ENCODE peak calls at places on chromosomes 16 and 17, in five cellular contexts. H is Peyer's patch, L is suprapubic skin, Z is left ventricle myocardium inferior, E is RWPE1. O is an unnamed sample.

GRCh38 chr17:66507103-66507923 is 204.9 kb downstream of the PRKCA start:
- DNase-seq in L (no peak), H (no peak), Z (no peak), E (peak), O (no peak)

GRCh38 chr16:68873635-68874471 is 30.5 kb downstream of the TANGO6 start:
- DNase-seq in H (no peak), E (no peak), L (no peak), Z (no peak), O (no peak)

GRCh38 chr17:48074322-48075054 is 26.3 kb downstream of the NFE2L1 start:
- DNase-seq in H (peak), L (peak), E (peak), Z (peak), O (no peak)

GRCh38 chr17:55959756-55960155 is 193.5 kb upstream of the ANKFN1 start:
- DNase-seq in E (no peak), Z (no peak), H (no peak), L (no peak), O (no peak)

GRCh38 chr16:52491216-52491615 is 55.7 kb downstream of the TOX3 start:
- DNase-seq in E (no peak), L (no peak), Z (no peak), H (no peak), O (no peak)

GRCh38 chr16:85897384-85897783 is 1.6 kb upstream of the IRF8 start:
- DNase-seq in L (no peak), Z (no peak), E (no peak), H (peak), O (no peak)

GRCh38 chr17:36845916-36846315 is 91.4 kb upstream of the LHX1 start:
- DNase-seq in L (no peak), E (no peak), Z (no peak), H (no peak), O (no peak)

GRCh38 chr16:59342669-59343068 is 608.6 kb upstream of the GOT2 start:
- DNase-seq in H (no peak), E (no peak), L (no peak), Z (no peak), O (no peak)

GRCh38 chr17:45427181-45427835 is 5.4 kb downstream of the ARHGAP27 start:
- DNase-seq in L (no peak), H (no peak), E (no peak), Z (no peak), O (no peak)

GRCh38 chr16:1119766-1120611 is 23.9 kb upstream of the C1QTNF8 start:
- DNase-seq in Z (no peak), H (no peak), E (no peak), L (no peak), O (no peak)

GRCh38 chr16:86828202-86828601 is 249.9 kb downstream of the FOXL1 start:
- DNase-seq in H (no peak), E (no peak), L (no peak), Z (no peak), O (no peak)

GRCh38 chr17:72976971-72977767 is 115.3 kb downstream of the SLC39A11 start:
- DNase-seq in E (peak), Z (peak), H (peak), L (no peak), O (no peak)

GRCh38 chr17:37079735-37080134 is 131.0 kb downstream of the AATF start:
- DNase-seq in Z (no peak), H (no peak), L (no peak), E (no peak), O (no peak)

GRCh38 chr17:7290166-7290565 is 4.3 kb downstream of the YBX2 start:
- DNase-seq in L (no peak), Z (no peak), H (no peak), E (no peak), O (no peak)

GRCh38 chr16:58628845-58629680 is 563 bp downstream of the CNOT1 start:
- DNase-seq in H (peak), L (peak), Z (peak), E (no peak), O (no peak)

GRCh38 chr16:537415-538335 is 10.2 kb downstream of the CAPN15 start:
- DNase-seq in L (no peak), E (no peak), Z (no peak), H (no peak), O (no peak)

GRCh38 chr17:57707892-57708291 is 37.2 kb downstream of the CCDC182 start:
- DNase-seq in Z (no peak), E (no peak), H (no peak), L (no peak), O (no peak)

GRCh38 chr16:63983401-63983800 is 1138.5 kb downstream of the CDH11 start:
- DNase-seq in Z (no peak), E (peak), L (no peak), H (no peak), O (no peak)

GRCh38 chr17:21375757-21376584 is at the start of gene KCNJ12:
- DNase-seq in Z (peak), H (no peak), E (no peak), L (no peak), O (no peak)

DNA sequence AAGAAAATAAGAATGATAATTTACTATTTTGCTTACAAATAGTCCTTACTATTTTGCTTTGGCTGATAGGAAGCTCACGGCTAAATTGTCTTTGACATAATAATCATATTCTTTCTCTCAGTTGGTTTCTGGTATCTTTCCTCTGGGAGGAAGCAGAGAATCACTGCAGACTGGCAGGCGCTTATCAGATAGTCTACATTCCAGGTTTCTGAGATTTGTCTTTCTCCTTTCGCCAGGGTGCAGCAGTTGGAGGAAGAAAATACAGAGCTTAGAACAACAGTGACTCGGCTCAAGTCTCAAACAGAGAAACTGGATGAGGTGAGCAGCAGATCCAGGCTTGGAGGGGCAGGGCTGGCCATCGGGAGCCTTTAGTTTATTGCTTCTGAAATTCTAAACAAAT is 136.1 kb downstream of the RAB11FIP4 start:
- DNase-seq in Z (no peak), E (no peak), L (no peak), H (no peak), O (no peak)
- TF ChIP-seq CTCF in Z (no peak), E (no peak), L (no peak), H (no peak), O (no peak)

DNA sequence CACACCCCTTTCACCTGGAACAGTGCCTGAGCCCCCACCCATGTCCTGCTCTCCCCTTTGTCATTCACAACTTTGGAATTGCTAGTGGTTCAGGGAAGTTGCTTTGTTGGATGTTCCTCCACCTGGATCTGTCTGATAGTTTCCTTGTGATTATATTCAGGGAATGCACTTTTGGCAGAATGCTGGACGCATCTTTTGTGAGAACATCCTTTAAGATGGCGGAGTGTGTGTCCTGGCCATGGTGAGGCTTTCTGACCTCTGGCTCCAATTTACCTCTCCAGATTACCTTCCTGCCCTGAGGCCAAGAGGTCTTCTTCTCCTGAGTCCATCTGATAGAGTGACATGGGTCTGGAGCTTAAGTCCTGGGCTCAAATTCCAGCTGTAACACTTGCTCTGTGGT is 104.6 kb downstream of the CYLD start:
- DNase-seq in H (no peak), Z (no peak), L (no peak), E (no peak), O (no peak)
- TF ChIP-seq CTCF in H (no peak), Z (no peak), L (no peak), E (no peak), O (no peak)

DNA sequence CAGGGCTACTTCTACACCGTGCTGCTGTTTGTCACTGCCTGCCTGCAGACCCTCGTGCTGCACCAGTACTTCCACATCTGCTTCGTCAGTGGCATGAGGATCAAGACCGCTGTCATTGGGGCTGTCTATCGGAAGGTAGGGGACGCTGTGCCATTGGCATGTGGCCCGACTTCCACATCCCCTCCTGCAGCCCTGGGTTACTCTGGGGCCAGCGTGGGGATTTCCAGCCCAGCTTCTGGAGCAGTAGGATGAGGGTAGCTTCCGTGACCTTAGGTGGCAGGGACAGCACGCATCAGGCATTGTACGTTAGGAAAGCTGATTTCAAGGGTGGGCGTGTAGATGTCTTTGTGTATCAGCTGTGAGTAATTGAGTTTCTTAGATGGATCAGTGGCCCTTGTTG is 96.5 kb downstream of the ABCC1 start:
- DNase-seq in E (no peak), Z (no peak), L (no peak), H (no peak), O (no peak)
- TF ChIP-seq CTCF in E (no peak), Z (no peak), L (no peak), H (no peak), O (peak)

DNA sequence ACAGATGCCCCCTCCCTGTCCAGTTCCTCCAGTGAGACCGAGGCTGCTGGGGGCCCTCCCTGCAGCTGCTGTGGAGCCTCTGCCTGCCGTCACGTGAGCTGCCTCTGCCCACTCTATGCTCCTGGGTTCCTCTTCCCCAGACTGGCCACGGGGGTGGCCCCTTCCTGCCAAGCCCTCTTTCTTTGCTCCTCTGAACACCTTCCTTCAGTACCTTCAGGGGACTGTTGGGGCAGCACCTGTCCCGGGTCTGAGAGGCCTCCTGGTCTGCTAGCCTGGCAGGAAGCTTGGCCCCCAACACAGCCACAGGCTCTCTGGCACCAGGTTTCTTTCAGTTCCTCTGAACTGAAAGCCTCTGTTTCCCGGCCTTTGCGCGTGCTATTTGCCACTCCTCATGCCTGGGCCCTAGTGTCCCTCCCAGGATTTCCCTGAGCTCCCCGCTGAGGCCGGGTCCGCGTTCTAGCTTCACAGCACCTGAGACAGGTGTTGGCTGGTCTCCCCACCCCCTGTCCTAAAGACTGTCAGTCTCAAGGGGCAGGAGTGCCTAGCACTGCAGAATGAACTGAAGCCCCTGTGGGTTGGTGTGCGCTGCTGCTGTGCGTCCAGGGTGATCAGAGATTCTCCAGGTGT is 6.6 kb upstream of the ATP6V0C start:
- DNase-seq in Z (peak), L (no peak), H (peak), E (no peak), O (no peak)
- TF ChIP-seq CTCF in Z (no peak), L (no peak), H (no peak), E (no peak), O (no peak)

DNA sequence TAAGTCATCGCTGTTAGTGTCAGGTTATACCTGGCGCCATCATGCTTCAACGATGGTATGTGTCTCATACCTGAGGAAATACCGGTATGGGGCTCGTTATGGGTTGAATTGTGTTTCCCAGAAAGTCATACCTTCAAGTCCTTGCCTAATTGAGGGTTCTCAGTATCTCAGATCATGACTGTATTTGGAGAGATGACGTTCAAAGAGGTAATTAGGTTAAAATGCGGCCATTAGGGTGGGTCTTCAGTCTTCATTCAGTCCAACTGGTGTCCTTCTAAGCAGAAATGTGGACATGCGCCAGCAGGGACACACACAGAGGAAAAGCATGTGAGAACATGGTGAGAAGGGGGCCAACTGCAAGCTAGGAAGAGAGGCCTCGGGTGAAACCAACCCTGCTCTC is 37.5 kb upstream of the XYLT1 start:
- DNase-seq in Z (no peak), L (no peak), H (no peak), E (no peak), O (no peak)
- TF ChIP-seq CTCF in Z (no peak), L (no peak), H (no peak), E (no peak), O (no peak)

GRCh38 chr16:89359296-89360147 is 130.8 kb downstream of the ANKRD11 start:
- DNase-seq in Z (no peak), L (no peak), H (no peak), E (no peak), O (no peak)

GRCh38 chr16:89358030-89359005 is 132.0 kb downstream of the ANKRD11 start:
- DNase-seq in Z (no peak), H (peak), E (no peak), L (no peak), O (no peak)

GRCh38 chr16:89355686-89356085 is 134.7 kb downstream of the ANKRD11 start:
- DNase-seq in E (no peak), Z (no peak), H (no peak), L (no peak), O (no peak)

GRCh38 chr16:89357055-89357454 is 133.3 kb downstream of the ANKRD11 start:
- DNase-seq in H (peak), Z (no peak), L (no peak), E (peak), O (no peak)

DNA sequence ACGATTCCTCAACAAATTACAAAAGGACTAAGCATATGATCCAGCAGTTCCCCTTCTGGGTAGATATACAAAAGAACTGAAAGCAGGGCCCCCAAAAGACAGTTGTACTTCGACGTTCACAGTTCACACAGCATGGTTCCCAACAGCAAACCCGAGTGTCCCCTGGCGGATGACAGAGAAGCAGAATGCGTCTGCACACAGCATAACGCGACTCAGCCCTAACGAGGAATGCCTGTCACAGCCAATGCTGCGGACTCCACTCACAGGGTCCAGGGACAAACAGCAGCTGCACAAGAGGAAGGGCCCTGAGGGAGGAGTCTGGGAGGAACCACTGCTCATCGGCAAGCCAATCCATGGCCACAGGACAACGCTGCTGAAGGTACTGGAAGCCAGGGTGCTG is 132.9 kb downstream of the ANKRD11 start:
- DNase-seq in L (no peak), Z (peak), H (no peak), E (no peak), O (no peak)
- TF ChIP-seq CTCF in L (no peak), Z (peak), H (no peak), E (no peak), O (no peak)

DNA sequence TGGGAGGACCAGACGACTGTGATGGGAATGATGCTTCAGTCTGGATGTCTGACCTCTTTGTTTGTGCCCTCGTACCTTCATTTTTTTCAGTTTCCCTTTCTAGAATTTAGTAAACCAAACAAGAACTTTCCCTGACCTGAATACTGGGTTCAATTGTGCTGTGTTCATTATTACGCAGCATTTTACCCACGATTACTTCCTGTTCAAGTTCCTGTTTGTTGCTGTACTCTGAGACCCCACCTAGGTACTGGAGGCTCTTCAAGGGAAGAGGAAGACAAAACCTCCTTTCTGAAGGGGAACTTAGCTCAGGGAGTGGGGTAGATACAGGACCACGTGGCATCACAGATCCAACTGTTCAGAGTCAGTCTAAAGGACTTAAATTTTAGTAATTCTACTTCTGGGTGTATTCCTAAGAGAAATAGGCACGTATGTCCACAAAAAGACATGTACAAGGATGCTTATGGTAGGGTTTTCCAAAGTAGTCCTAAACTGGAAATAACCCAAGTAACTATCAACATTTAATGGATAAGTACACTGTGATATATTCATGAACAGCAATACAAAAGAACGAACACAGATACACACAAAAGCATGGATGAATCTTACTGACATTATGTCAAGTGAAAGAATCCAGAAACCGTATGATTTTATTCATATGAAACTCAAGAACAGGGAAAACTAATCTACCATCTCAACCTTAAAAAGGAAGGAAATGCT is 9.1 kb upstream of the PRKCB start:
- DNase-seq in E (no peak), L (no peak), H (no peak), Z (no peak), O (no peak)
- TF ChIP-seq CTCF in E (no peak), L (no peak), H (no peak), Z (no peak), O (no peak)

GRCh38 chr17:78362671-78363070 is 2.8 kb upstream of the SOCS3 start:
- DNase-seq in L (no peak), H (no peak), Z (no peak), E (no peak), O (no peak)
- TF ChIP-seq CTCF in L (no peak), H (no peak), Z (no peak), E (no peak), O (peak)

DNA sequence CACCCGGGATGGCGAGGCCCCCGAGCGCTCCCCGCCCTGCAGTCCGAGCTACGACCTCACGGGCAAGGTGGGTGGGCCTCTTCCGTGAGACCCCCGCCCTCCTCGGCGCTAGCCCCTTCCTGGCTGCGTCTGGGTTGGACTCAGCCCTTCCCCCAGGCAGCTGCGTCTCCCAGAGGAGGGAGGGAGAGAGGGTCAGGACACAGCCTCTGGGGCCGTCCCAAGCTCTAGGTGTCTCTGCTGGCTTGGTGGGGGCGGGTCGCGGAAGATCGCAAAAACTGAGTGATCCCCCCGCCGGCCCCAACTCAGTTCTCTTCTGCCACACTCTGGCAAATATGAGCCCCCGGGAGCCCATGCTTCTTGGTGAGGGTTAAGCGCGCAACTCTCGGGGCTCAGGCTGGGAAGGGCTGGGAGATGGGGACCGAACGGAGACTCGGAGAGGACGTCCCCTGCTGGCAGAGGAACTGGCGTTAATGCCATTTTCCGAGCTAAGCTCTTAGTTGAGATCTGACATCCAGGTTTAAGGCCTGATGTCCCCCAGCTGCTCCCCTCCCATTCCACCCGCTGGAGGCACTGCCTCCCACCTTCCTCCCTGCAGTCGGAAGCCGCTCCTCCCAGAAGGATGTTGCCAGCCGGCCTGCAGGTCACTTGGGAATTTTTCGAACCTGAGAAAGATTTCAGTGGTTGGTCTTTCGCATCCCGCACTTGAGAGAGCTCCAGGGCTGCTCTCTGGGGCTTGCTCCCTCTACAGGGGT is 419 bp downstream of the RAB37 start:
- DNase-seq in E (no peak), L (no peak), Z (no peak), H (peak), O (no peak)
- TF ChIP-seq CTCF in E (no peak), L (no peak), Z (peak), H (peak), O (peak)